ENCODE peak calls at places on chromosomes 6 and 20, in nine cellular contexts. K is choroid plexus epithelial cell, N is OCI-LY7, Q is A549, Z is cardiac muscle cell, C is body of pancreas, U is AG09319, M is heart left ventricle, E is fibroblast of pulmonary artery. T is an unnamed sample.

GRCh38 chr6:68012822-68013221 is 622.3 kb upstream of the ADGRB3 start:
- DNase-seq in K (no peak), N (no peak), Q (no peak), Z (no peak), C (no peak), U (no peak), M (no peak), E (no peak), T (no peak)

GRCh38 chr6:1423578-1423977 is 34.2 kb downstream of the FOXF2 start:
- DNase-seq in K (no peak), N (no peak), Q (no peak), Z (no peak), C (no peak), U (peak; percentile 31), M (no peak), E (no peak), T (no peak)

GRCh38 chr20:25859649-25860530 is 163.2 kb upstream of the ZNF337 start:
- DNase-seq in K (peak; percentile 64), N (no peak), Q (peak; percentile 53), Z (peak; percentile 51), C (peak; percentile 86), U (no peak), M (peak; percentile 85), E (peak; percentile 61), T (peak; percentile 69)

GRCh38 chr20:53568351-53568750 is 25.3 kb downstream of the ZNF217 start:
- DNase-seq in K (no peak), N (no peak), Q (no peak), Z (no peak), C (no peak), U (no peak), M (no peak), E (no peak), T (no peak)

GRCh38 chr6:25788305-25788922 is 33.9 kb downstream of the SLC17A4 start:
- DNase-seq in K (peak; percentile 67), N (peak; percentile 35), Q (peak; percentile 57), Z (peak; percentile 54), C (peak; percentile 70), U (peak; percentile 12), M (peak; percentile 26), E (peak; percentile 74), T (peak; percentile 28)

GRCh38 chr6:33116881-33117711 is 41.3 kb downstream of the HLA-DPB1 start:
- DNase-seq in K (no peak), N (no peak), Q (no peak), Z (peak; percentile 44), C (no peak), U (no peak), M (no peak), E (no peak), T (peak; percentile 40)

GRCh38 chr6:70221025-70221714 is 81.7 kb downstream of the COL9A1 start:
- DNase-seq in K (peak; percentile 53), N (peak; percentile 44), Q (peak; percentile 12), Z (peak; percentile 66), C (peak; percentile 57), U (no peak), M (no peak), E (peak; percentile 42), T (peak; percentile 22)

GRCh38 chr20:25989196-25989595 is 292.5 kb upstream of the ZNF337 start:
- DNase-seq in K (no peak), N (no peak), Q (no peak), Z (no peak), C (no peak), U (no peak), M (no peak), E (no peak), T (no peak)

GRCh38 chr6:89599727-89600126 is 38.8 kb downstream of the LYRM2 start:
- DNase-seq in K (no peak), N (no peak), Q (no peak), Z (peak; percentile 45), C (no peak), U (no peak), M (no peak), E (no peak), T (peak; percentile 19)

GRCh38 chr6:93123585-93123984 is 295.8 kb downstream of the EPHA7 start:
- DNase-seq in K (no peak), N (no peak), Q (no peak), Z (no peak), C (no peak), U (no peak), M (no peak), E (no peak), T (no peak)
- TF ChIP-seq CTCF in K (no peak), N (no peak), Q (no peak), Z (no peak), C (no peak), U (no peak), M (no peak), E (no peak), T (no peak)

GRCh38 chr6:9830808-9831207 is 584.1 kb downstream of the TFAP2A start:
- DNase-seq in K (no peak), N (no peak), Q (no peak), Z (no peak), C (no peak), U (no peak), M (no peak), E (peak; percentile 4), T (no peak)

DNA sequence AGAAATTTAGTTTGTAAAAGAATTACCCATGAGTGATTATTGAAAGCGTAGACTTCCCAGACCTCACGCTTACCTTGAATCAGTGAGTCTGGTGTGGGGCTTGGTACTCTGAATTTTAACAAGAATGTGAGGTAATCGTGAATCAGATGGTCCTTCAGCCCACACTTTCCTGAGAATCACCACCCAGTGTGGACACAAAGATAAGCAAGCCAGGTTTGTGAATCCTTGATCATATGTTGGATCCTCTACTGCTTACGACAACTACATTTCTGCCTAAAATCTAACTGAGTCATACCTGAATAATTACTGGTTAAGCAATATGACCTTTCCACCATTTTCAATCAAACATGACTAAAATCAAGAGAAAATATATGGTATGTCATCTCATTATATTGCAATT is 589.3 kb downstream of the TFAP2A start:
- DNase-seq in K (no peak), N (no peak), Q (no peak), Z (no peak), C (no peak), U (no peak), M (no peak), E (no peak), T (no peak)
- TF ChIP-seq CTCF in K (no peak), N (no peak), Q (no peak), Z (no peak), C (no peak), U (no peak), M (no peak), E (no peak), T (no peak)

GRCh38 chr20:1319462-1319861 is 9.5 kb downstream of the SDCBP2 start:
- DNase-seq in K (no peak), N (no peak), Q (no peak), Z (no peak), C (no peak), U (no peak), M (no peak), E (no peak), T (no peak)

GRCh38 chr20:1321654-1321939 is 7.3 kb downstream of the SDCBP2 start:
- DNase-seq in K (no peak), N (no peak), Q (no peak), Z (no peak), C (no peak), U (no peak), M (no peak), E (no peak), T (no peak)

GRCh38 chr20:1322511-1323245 is 6.3 kb downstream of the SDCBP2 start:
- DNase-seq in K (peak; percentile 95), N (no peak), Q (no peak), Z (no peak), C (no peak), U (peak; percentile 77), M (peak; percentile 68), E (peak; percentile 99), T (no peak)

GRCh38 chr20:1320016-1320415 is 8.9 kb downstream of the SDCBP2 start:
- DNase-seq in K (no peak), N (no peak), Q (no peak), Z (no peak), C (no peak), U (no peak), M (no peak), E (no peak), T (no peak)

GRCh38 chr20:1320902-1321653 is 7.9 kb downstream of the SDCBP2 start:
- DNase-seq in K (no peak), N (no peak), Q (no peak), Z (no peak), C (no peak), U (no peak), M (no peak), E (no peak), T (no peak)
- TF ChIP-seq CTCF in K (no peak), N (no peak), Q (no peak), Z (no peak), C (no peak), U (no peak), M (no peak), E (no peak), T (no peak)

GRCh38 chr6:107488875-107489635 is 862 bp upstream of the SOBP start:
- DNase-seq in K (peak; percentile 15), N (peak; percentile 47), Q (peak; percentile 32), Z (peak; percentile 67), C (peak; percentile 29), U (no peak), M (peak; percentile 57), E (peak; percentile 23), T (peak; percentile 78)

GRCh38 chr6:107488174-107488874 is 1.6 kb upstream of the SOBP start:
- DNase-seq in K (no peak), N (no peak), Q (no peak), Z (peak; percentile 22), C (no peak), U (no peak), M (no peak), E (no peak), T (peak; percentile 33)

GRCh38 chr6:107491059-107491609 is 1.2 kb downstream of the SOBP start:
- DNase-seq in K (peak; percentile 47), N (peak; percentile 42), Q (peak; percentile 3), Z (peak; percentile 78), C (peak; percentile 59), U (no peak), M (peak; percentile 82), E (peak; percentile 63), T (peak; percentile 73)

GRCh38 chr6:107490568-107491058 is 696 bp downstream of the SOBP start:
- DNase-seq in K (peak; percentile 2), N (peak; percentile 24), Q (no peak), Z (no peak), C (peak; percentile 11), U (no peak), M (no peak), E (no peak), T (no peak)

DNA sequence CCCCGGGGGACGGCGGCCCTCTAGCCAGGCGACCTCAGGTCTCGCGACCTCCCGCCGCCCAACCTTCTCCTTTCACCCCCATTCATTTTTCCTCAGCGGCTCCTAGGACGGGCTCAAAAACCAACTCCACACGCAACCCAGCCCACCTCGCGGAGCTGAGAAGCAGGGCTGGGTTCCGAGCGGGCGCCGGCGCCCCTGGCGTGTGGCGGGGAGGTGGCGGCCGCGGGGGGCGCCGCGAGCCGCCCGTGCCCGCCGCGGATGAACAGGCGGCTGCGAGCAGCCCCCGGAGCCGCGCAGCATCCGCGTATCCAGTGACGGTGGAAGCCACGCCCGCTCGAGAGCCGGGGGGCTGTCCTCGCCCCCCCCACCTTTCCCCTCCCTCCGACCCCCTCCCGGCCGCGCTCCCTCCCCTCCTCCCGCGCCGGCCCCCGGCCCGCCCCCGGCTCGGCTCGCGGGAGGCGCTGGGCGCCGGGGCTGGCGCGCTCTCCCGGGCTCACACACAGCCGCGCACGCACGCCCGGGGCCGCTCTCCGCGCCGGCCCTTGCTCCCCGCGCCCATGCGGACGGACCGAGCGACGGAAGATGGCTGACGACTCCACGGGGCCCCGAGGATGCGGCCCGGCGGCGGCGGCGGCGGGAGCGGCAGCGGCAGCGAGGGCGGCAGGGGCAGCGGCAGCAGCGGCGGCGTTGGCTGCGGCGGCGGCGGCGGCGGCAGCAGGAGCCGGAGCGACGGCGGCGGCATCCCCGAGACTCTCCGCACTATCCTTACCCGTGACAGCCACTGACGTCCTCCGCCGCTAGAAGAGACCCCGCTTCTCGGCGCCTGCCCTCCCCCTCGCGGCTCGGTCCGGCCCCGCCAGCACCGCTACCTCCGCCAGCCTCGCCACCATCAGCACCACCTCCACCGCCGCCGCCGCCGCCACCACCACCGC is at the start of gene SOBP:
- DNase-seq in K (peak; percentile 26), N (peak; percentile 91), Q (peak; percentile 28), Z (peak; percentile 87), C (peak; percentile 48), U (no peak), M (peak; percentile 81), E (peak; percentile 42), T (peak; percentile 83)
- TF ChIP-seq CTCF in K (no peak), N (peak; percentile 60), Q (no peak), Z (no peak), C (no peak), U (no peak), M (no peak), E (no peak), T (no peak)